ENCODE peak calls at places on chromosomes 1 and 21, in seven cellular contexts. X is GM13977; M is CD4-positive, alpha-beta T cell; D is astrocyte of the spinal cord; L is upper lobe of right lung; T is left ventricle myocardium inferior; Y is endothelial cell of umbilical vein. E is an unnamed sample.

GRCh38 chr1:24363994-24364393 is 44.8 kb downstream of the GRHL3 start:
- DNase-seq in Y (no peak), D (no peak), L (peak; percentile 17), X (peak; percentile 4), T (no peak), M (no peak), E (no peak)

GRCh38 chr1:22673486-22674409 is 20.7 kb downstream of the C1QB start:
- DNase-seq in L (no peak), M (no peak), X (peak; percentile 67), T (peak; percentile 41), D (peak; percentile 70), Y (peak; percentile 74), E (peak; percentile 71)

GRCh38 chr1:248627971-248628844 is 6.7 kb downstream of the OR2T11 start:
- DNase-seq in Y (no peak), X (peak; percentile 60), M (no peak), D (no peak), L (no peak), T (no peak), E (peak; percentile 73)

GRCh38 chr1:11499825-11500331 is 20.9 kb downstream of the DISP3 start:
- DNase-seq in Y (no peak), D (no peak), M (no peak), L (no peak), X (no peak), T (no peak), E (no peak)

GRCh38 chr1:154306151-154306550 is 14.7 kb upstream of the AQP10 start:
- DNase-seq in Y (no peak), X (no peak), T (no peak), D (peak; percentile 26), M (no peak), L (no peak), E (no peak)

GRCh38 chr1:61631436-61631835 is 93.5 kb downstream of the TM2D1 start:
- DNase-seq in X (no peak), Y (no peak), M (no peak), D (no peak), L (no peak), T (no peak), E (no peak)

GRCh38 chr21:33419538-33420123 is 16.4 kb downstream of the IFNGR2 start:
- DNase-seq in L (no peak), D (peak; percentile 53), T (no peak), M (no peak), X (no peak), Y (peak; percentile 82), E (no peak)

GRCh38 chr1:36081926-36082485 is 1.9 kb upstream of the TEKT2 start:
- DNase-seq in M (no peak), L (no peak), T (no peak), X (no peak), D (no peak), Y (no peak), E (no peak)

GRCh38 chr1:233433436-233434213 is 106.1 kb downstream of the MAP3K21 start:
- DNase-seq in L (no peak), X (no peak), Y (no peak), T (no peak), D (no peak), M (no peak), E (no peak)

GRCh38 chr1:25649505-25650218 is 33.1 kb downstream of the MAN1C1 start:
- DNase-seq in T (no peak), X (no peak), D (no peak), Y (no peak), L (peak; percentile 34), M (peak; percentile 27), E (no peak)

GRCh38 chr1:93751391-93752250 is 70.0 kb upstream of the BCAR3 start:
- DNase-seq in L (no peak), D (no peak), T (peak; percentile 73), X (no peak), Y (no peak), M (no peak), E (no peak)

GRCh38 chr1:167312871-167313270 is 92.2 kb downstream of the POU2F1 start:
- DNase-seq in Y (no peak), T (no peak), M (no peak), D (no peak), X (no peak), L (no peak), E (no peak)

GRCh38 chr1:82491301-82491986 is 690.7 kb downstream of the ADGRL2 start:
- DNase-seq in X (no peak), M (no peak), Y (no peak), D (no peak), L (no peak), T (no peak), E (no peak)

DNA sequence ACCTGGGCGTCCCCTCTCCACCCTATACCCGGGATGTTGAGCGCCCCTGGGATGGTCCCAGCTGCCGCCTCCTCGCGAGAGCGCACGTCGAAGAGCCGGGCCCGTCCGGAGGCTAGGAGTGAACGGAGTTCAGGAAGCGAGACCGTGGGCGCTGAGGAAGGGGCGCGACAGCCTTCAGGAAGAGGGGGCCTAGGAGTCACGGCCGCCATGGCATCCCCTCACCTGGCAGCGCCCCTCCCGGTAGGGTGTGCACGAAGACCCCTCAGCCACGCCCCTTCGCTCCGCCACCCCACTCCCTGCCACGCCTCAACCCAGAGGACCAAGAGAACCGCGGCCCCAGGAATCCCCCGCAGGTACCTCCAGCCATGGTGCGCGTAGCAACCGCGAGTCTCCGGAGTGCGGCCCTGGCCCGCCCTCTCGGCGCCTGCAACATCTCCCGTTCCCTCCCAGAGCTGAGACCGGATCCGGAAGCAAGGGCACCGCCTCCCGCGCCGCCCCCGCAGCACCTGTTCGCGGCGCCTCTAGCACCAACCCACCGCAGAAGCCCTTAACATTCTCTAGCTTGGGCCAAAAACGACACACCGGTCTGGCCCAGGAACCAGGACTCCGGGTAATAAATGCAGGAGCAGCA is at the start of gene TSTD1:
- DNase-seq in T (peak; percentile 52), D (no peak), X (peak; percentile 90), M (peak; percentile 86), Y (no peak), L (peak; percentile 93), E (peak; percentile 92)
- TF ChIP-seq CTCF in T (no peak), D (no peak), X (no peak), M (no peak), Y (no peak), L (no peak), E (no peak)

GRCh38 chr21:46058339-46059145 is 39.4 kb upstream of the COL6A2 start:
- DNase-seq in L (no peak), D (no peak), X (no peak), Y (no peak), M (no peak), T (no peak), E (no peak)
- TF ChIP-seq CTCF in L (no peak), D (no peak), X (no peak), Y (no peak), M (no peak), T (no peak), E (no peak)

GRCh38 chr1:32500387-32501209 is 35.7 kb downstream of the ZBTB8B start:
- DNase-seq in T (peak; percentile 82), D (peak; percentile 53), X (peak; percentile 84), M (no peak), L (peak; percentile 90), Y (peak; percentile 49), E (peak; percentile 85)
- TF ChIP-seq CTCF in T (peak; percentile 54), D (no peak), X (peak; percentile 37), M (no peak), L (no peak), Y (no peak), E (no peak)

DNA sequence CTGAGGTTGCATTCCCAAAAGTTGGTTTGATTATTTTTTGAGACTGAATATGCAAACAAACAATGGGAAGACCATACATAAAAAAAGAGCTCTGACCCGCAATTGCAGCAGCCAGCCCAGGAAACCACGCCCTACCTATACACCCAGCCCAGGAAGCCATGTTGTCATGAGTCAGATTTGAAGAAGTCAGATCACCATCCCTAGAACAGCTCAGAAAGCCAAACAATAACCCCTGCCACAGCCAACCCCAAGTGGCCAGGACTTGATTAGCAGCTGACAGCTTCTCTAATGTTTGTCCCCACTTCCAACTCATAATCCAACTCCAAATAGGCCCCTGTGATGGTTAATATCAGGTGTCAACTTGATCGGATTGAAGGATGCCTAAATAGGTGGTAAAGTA is 621.9 kb downstream of the NPHP4 start:
- DNase-seq in T (no peak), Y (no peak), X (no peak), D (no peak), L (no peak), M (no peak), E (no peak)
- TF ChIP-seq CTCF in T (no peak), Y (no peak), X (no peak), D (no peak), L (no peak), M (no peak), E (no peak)

GRCh38 chr1:224707849-224708725 is 92.0 kb downstream of the CNIH3 start:
- DNase-seq in T (no peak), X (no peak), L (peak; percentile 74), Y (no peak), D (peak; percentile 75), M (no peak), E (no peak)

GRCh38 chr1:224704409-224704735 is 88.3 kb downstream of the CNIH3 start:
- DNase-seq in M (no peak), D (no peak), L (no peak), X (no peak), Y (no peak), T (no peak), E (no peak)

GRCh38 chr1:224705578-224705977 is 89.5 kb downstream of the CNIH3 start:
- DNase-seq in Y (no peak), X (no peak), D (no peak), T (no peak), M (no peak), L (no peak), E (no peak)

GRCh38 chr1:224700915-224701531 is 84.9 kb downstream of the CNIH3 start:
- DNase-seq in M (no peak), Y (no peak), X (peak; percentile 54), T (no peak), L (no peak), D (no peak), E (peak; percentile 56)

DNA sequence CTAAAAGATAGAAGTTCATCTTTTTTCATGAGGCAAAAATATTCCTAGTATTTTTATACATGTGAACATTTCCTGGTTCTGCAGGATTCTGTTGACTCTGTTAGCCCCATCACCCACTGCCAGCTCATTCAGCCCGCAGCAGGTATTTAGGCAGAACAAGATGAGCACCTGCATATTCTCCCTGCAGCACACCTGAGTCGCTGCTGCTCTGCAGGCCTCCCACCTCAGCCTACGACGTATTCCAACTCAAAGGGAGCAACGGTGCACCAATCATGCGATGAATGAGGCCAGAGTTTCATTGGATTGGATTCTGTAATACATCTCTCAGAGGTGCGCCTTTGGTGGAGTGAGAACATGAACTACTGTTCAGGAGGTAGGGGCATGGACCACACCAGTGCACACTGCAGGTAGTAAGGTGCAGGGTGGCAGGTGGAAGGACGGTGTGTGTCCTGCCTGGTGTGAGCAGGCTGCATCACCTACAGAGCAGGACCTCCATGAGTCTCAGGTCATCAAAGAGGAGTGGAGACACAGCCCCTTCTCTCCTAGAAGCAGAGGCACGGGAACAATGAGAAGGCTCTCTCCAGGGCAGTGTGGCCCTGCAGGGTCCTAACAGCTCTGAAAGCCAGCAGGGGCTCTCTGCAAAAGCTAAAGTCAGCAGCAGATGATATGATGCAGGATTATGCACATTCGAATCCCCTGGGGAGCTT is 87.7 kb downstream of the CNIH3 start:
- DNase-seq in M (no peak), X (no peak), Y (no peak), L (no peak), T (no peak), D (no peak), E (no peak)
- TF ChIP-seq CTCF in M (no peak), X (no peak), Y (no peak), L (no peak), T (no peak), D (no peak), E (no peak)

GRCh38 chr1:229080361-229080760 is 190.6 kb upstream of the RAB4A start:
- DNase-seq in L (no peak), M (no peak), D (no peak), T (no peak), X (no peak), Y (no peak), E (no peak)
- TF ChIP-seq CTCF in L (no peak), M (no peak), D (no peak), T (no peak), X (no peak), Y (no peak), E (no peak)

E was measured in GM20000.